ENCODE peak calls at places on chromosome 16, in ten cellular contexts. U is tibial nerve, G is HCT116, O is heart left ventricle, L is keratinocyte, V is left ventricle myocardium inferior, Y is NB4, C is OCI-LY7, N is lower leg skin, E is body of pancreas. D is an unnamed sample.

GRCh38 chr16:81478876-81479496 is 34.4 kb downstream of the CMIP start:
- DNase-seq in U (peak; percentile 61), G (no peak), O (peak; percentile 71), L (no peak), V (peak; percentile 49), Y (peak; percentile 93), C (peak; percentile 89), N (peak; percentile 55), E (peak; percentile 53), D (peak; percentile 91)

GRCh38 chr16:24253192-24253591 is 2.9 kb upstream of the CACNG3 start:
- DNase-seq in U (no peak), G (peak; percentile 34), O (no peak), L (peak; percentile 9), V (no peak), Y (peak; percentile 65), C (peak; percentile 78), N (no peak), E (peak; percentile 22), D (peak; percentile 73)

GRCh38 chr16:72517154-72517553 is 345.2 kb upstream of the PMFBP1 start:
- DNase-seq in U (no peak), G (no peak), O (no peak), L (no peak), V (no peak), Y (no peak), C (no peak), N (no peak), E (no peak), D (no peak)

GRCh38 chr16:450800-451512 is 25.5 kb downstream of the RAB11FIP3 start:
- DNase-seq in U (no peak), G (no peak), O (no peak), L (no peak), V (no peak), Y (no peak), C (no peak), N (no peak), E (no peak), D (no peak)

GRCh38 chr16:1775846-1776671 is 3.1 kb upstream of the MRPS34 start:
- DNase-seq in U (no peak), G (no peak), O (no peak), L (no peak), V (no peak), Y (no peak), C (no peak), N (no peak), E (peak; percentile 14), D (no peak)

GRCh38 chr16:52408197-52408845 is 138.6 kb downstream of the TOX3 start:
- DNase-seq in U (no peak), G (no peak), O (no peak), L (no peak), V (no peak), Y (no peak), C (no peak), N (no peak), E (no peak), D (no peak)

GRCh38 chr16:81694494-81695285 is 84.4 kb upstream of the PLCG2 start:
- DNase-seq in U (no peak), G (no peak), O (no peak), L (no peak), V (no peak), Y (no peak), C (no peak), N (no peak), E (no peak), D (no peak)

GRCh38 chr16:5024632-5025031 is 9.1 kb downstream of the NAGPA start:
- DNase-seq in U (no peak), G (peak; percentile 24), O (no peak), L (no peak), V (no peak), Y (peak; percentile 27), C (peak; percentile 53), N (no peak), E (peak; percentile 65), D (peak; percentile 30)

GRCh38 chr16:67145746-67146145 is 5.1 kb downstream of the B3GNT9 start:
- DNase-seq in U (no peak), G (no peak), O (no peak), L (no peak), V (no peak), Y (no peak), C (no peak), N (no peak), E (no peak), D (no peak)

GRCh38 chr16:17773698-17774101 is 302.9 kb upstream of the XYLT1 start:
- DNase-seq in U (peak; percentile 12), G (no peak), O (no peak), L (no peak), V (no peak), Y (no peak), C (no peak), N (no peak), E (no peak), D (no peak)

GRCh38 chr16:23280483-23280967 is 21.6 kb upstream of the SCNN1B start:
- DNase-seq in U (no peak), G (no peak), O (no peak), L (peak; percentile 49), V (no peak), Y (no peak), C (no peak), N (no peak), E (no peak), D (no peak)

GRCh38 chr16:50688083-50688482 is 5.3 kb upstream of the NOD2 start:
- DNase-seq in U (no peak), G (no peak), O (peak; percentile 14), L (no peak), V (no peak), Y (no peak), C (no peak), N (no peak), E (no peak), D (no peak)

DNA sequence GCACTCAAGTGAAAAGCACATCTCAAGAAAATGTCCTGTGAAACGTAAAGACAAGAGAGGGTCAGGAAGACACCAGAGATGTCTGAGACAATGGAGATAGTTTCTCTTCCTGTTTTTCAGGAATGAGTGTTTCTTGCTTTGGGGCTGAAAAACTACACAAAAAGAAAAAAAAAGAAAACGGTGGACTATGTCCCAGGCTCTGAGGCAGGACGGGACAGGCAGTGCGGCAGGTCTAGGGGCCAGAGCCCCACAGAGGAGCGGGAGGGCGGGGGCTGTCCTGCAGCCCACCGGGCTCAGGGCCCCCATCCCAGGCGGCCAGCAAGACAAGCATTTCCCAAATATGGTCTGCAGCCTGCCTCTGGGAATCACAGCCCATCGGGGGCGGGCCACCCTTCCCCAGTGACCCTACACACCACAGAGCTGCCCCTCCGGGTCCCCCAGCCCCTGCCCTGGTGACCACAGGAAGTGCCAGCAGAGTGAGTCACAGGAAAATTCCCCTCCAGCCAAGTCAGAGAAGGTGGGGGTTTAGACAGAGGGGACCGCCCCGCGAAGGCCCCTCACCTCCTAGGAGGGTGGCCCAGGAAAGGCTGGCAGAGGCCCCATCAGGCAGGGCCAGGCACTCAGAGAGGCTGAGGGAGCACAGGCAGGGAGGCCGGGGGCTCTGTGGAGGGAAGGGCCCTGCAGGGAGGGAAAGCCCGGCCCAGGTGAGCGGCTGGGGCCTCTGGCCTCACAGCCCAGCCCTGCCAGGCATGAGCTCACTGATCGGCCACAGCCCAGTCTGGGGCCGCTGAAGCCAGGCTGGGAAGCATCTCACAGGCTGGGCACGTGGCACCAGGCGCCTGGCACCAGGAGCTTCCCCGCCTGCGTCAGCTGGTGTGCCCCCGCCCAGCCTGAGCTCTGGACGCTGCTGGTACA is 6.3 kb downstream of the BCAR1 start:
- DNase-seq in U (no peak), G (no peak), O (peak; percentile 88), L (no peak), V (peak; percentile 84), Y (peak; percentile 61), C (peak; percentile 66), N (peak; percentile 58), E (peak; percentile 96), D (peak; percentile 43)
- H3K4me3 ChIP-seq in U (no peak overlapping the region), G (peak overlapping the region; percentile 7), O (peak overlapping the region; percentile 11), L (no peak overlapping the region), V (peak overlapping the region; percentile 51), Y (no peak overlapping the region), C (peak overlapping the region; percentile 34), N (no peak overlapping the region), E (no peak overlapping the region), D (no peak overlapping the region)

DNA sequence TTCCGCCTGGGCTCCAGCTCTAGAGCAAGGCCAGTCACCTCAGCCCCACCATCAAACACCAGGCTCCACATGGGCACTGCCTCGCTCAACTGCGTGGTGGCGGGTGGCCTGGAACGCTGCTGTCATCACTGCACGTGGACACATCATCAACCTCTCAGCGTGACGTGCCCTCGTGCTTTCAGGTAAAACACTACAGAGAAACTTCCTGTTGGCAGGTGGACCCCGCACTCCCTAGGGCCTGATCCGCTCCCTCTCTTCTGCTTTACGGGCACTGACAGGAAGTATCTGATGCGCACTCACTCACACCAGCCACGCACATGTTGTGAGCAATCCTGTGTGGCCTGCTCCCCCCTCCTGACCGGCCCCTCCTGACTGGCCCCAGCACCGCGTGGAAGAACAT is 87.4 kb downstream of the ANKRD11 start:
- DNase-seq in U (no peak), G (no peak), O (no peak), L (no peak), V (no peak), Y (peak; percentile 48), C (peak; percentile 28), N (no peak), E (no peak), D (no peak)
- TF ChIP-seq CTCF in U (no peak), G (no peak), O (no peak), L (no peak), V (no peak), Y (no peak), C (no peak), N (no peak), E (no peak), D (no peak)

GRCh38 chr16:74288065-74288464 is 8.5 kb upstream of the PSMD7 start:
- DNase-seq in U (no peak), G (no peak), O (no peak), L (no peak), V (no peak), Y (no peak), C (no peak), N (no peak), E (no peak), D (no peak)
- H3K4me3 ChIP-seq in U (no peak overlapping the region), G (no peak overlapping the region), O (no peak overlapping the region), L (no peak overlapping the region), V (no peak overlapping the region), Y (no peak overlapping the region), C (no peak overlapping the region), N (no peak overlapping the region), E (no peak overlapping the region), D (no peak overlapping the region)

GRCh38 chr16:54934536-54935410 is 4.1 kb downstream of the IRX5 start:
- DNase-seq in U (no peak), G (no peak), O (no peak), L (no peak), V (no peak), Y (no peak), C (no peak), N (peak; percentile 50), E (no peak), D (no peak)
- TF ChIP-seq CTCF in U (no peak), G (no peak), O (peak; percentile 24), L (peak; percentile 65), V (peak; percentile 28), Y (no peak), C (peak; percentile 43), N (no peak), E (no peak), D (no peak)

D was measured in GM12865.